ENCODE peak calls at places on chromosomes 12 and 14, in five cellular contexts. K is IMR-90, N is brain microvascular endothelial cell, M is AG10803, T is A549. D is an unnamed sample.

GRCh38 chr14:69658664-69659261 is 47.4 kb downstream of the SUSD6 start:
- DNase-seq in K (peak), N (peak), M (no peak), T (no peak), D (peak)

GRCh38 chr12:42140901-42141300 is 3.8 kb downstream of the GXYLT1 start:
- DNase-seq in K (peak), N (peak), M (peak), T (peak), D (peak)

GRCh38 chr14:104345316-104346111 is 207.1 kb downstream of the KIF26A start:
- DNase-seq in K (no peak), N (no peak), M (no peak), T (no peak), D (no peak)

GRCh38 chr14:68318788-68319187 is 474.1 kb downstream of the ZFP36L1 start:
- DNase-seq in K (no peak), N (no peak), M (no peak), T (no peak), D (peak)

GRCh38 chr14:69619007-69619406 is 7.6 kb downstream of the SUSD6 start:
- DNase-seq in K (no peak), N (no peak), M (peak), T (no peak), D (peak)

GRCh38 chr14:104708606-104709268 is 15.3 kb upstream of the ADSS1 start:
- DNase-seq in K (peak), N (peak), M (peak), T (peak), D (peak)

GRCh38 chr12:132354982-132355680 is 25.7 kb upstream of the GALNT9 start:
- DNase-seq in K (no peak), N (no peak), M (no peak), T (no peak), D (no peak)

GRCh38 chr12:80272516-80272915 is 171.5 kb upstream of the PTPRQ start:
- DNase-seq in K (no peak), N (no peak), M (peak), T (no peak), D (no peak)

GRCh38 chr12:42946776-42947435 is 357.4 kb upstream of the PRICKLE1 start:
- DNase-seq in K (no peak), N (no peak), M (no peak), T (no peak), D (no peak)

GRCh38 chr12:71054551-71054950 is 103.2 kb downstream of the TSPAN8 start:
- DNase-seq in K (no peak), N (no peak), M (no peak), T (no peak), D (no peak)

GRCh38 chr14:60002819-60003492 is 83.0 kb downstream of the LRRC9 start:
- DNase-seq in K (no peak), N (no peak), M (no peak), T (no peak), D (no peak)

GRCh38 chr12:120214626-120215356 is 13.9 kb upstream of the RPLP0 start:
- DNase-seq in K (no peak), N (no peak), M (no peak), T (no peak), D (no peak)

GRCh38 chr12:39736406-39736805 is 116.8 kb upstream of the ABCD2 start:
- DNase-seq in K (no peak), N (no peak), M (no peak), T (no peak), D (no peak)

GRCh38 chr12:49542592-49543160 is 3.8 kb downstream of the KCNH3 start:
- DNase-seq in K (no peak), N (no peak), M (no peak), T (no peak), D (no peak)

GRCh38 chr14:102293784-102294183 is 11.2 kb downstream of the MOK start:
- DNase-seq in K (peak), N (peak), M (no peak), T (no peak), D (peak)

GRCh38 chr14:101600891-101601602 is 39.8 kb downstream of the DIO3 start:
- DNase-seq in K (no peak), N (no peak), M (no peak), T (no peak), D (no peak)

GRCh38 chr12:4281173-4281654 is 7.7 kb downstream of the CCND2 start:
- DNase-seq in K (no peak), N (no peak), M (no peak), T (no peak), D (peak)

DNA sequence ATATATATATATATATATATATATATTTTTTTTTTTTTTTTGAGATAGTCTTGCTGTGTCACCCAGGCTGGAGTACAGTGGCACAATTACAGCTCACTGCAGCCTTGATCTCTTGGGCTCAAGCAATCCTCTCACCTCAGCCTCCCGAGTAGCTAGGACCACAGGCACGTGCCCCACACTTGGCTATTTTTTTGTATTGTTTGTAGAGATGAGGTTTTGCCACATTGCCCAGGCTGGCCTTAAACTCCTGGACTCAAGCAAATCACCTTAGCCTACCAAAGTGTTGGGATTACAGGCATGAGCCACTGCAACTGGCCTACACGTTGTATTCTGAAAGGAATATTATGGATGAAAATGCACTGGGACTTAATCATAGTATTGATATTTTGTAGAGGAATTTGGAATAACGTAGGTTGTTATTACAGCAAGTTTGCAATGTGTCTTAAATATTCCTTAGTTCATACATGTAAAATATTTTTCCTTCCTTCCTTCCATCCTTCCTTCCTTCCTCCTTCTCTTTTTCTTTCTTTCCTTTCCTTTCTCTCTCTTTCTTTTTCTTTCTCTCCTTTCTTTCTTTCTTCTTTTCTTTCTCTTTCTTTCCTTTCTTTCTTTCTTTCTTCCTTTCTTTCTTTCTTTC is 862 bp downstream of the KLRB1 start:
- DNase-seq in K (no peak), N (no peak), M (no peak), T (no peak), D (no peak)
- H3K4me3 ChIP-seq in K (no peak), N (no peak), M (no peak), T (no peak), D (no peak)

DNA sequence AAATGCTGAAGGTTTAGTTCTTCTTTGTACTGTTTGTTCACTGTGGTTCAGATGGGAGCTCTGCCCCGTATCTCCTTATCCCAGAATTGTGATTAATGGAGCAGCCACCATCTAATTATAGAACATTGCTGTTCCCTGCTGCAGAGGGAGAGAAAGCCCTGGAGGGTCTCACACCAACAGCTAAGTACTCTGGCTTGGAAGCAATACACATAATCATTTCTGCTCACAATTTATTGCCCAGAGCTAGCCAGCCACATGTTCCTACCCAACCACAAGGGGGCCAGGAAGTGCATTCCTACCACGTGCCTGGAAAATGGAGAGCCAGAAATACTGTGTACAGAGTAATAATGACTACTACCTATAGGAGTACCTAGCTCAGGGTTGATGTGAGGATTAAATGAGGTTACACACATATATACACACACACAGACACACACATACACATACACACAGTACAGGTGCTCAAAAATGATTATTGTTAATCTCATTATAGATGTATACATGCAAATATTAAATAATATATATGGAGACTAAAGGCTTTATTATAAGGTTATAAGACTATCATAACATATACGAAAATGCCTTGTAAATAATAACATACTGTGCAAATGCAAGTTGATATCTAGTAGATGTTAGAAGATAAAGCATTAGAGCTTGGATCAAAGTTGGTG is 22.3 kb downstream of the MSRB3 start:
- DNase-seq in K (peak), N (peak), M (peak), T (peak), D (no peak)
- TF ChIP-seq CTCF in K (peak), N (peak), M (peak), T (no peak), D (peak)

GRCh38 chr12:32532415-32532814 is 133.1 kb downstream of the FGD4 start:
- DNase-seq in K (no peak), N (no peak), M (no peak), T (peak), D (no peak)
- H3K4me3 ChIP-seq in K (no peak), N (no peak), M (no peak), T (no peak), D (no peak)

GRCh38 chr14:52182853-52183252 is 84.6 kb upstream of the PTGDR start:
- DNase-seq in K (no peak), N (no peak), M (no peak), T (no peak), D (no peak)
- TF ChIP-seq CTCF in K (no peak), N (no peak), M (no peak), T (no peak), D (no peak)

D was measured in cardiac fibroblast.